ENCODE peak calls at places on chromosomes 3 and 15, in four cellular contexts. H is mesendoderm; Y is CD8-positive, alpha-beta memory T cell; Q is cardiac fibroblast. N is an unnamed sample.
A peak's percentile ranks its signal among the peaks of the same experiment; 100 is the strongest.

GRCh38 chr15:63172376-63173115 is 15.3 kb upstream of the RPS27L start:
- DNase-seq in H (peak; percentile 60), Y (no peak), Q (no peak), N (no peak)

GRCh38 chr3:174440741-174441587 is 418.2 kb upstream of the NAALADL2 start:
- DNase-seq in H (peak; percentile 95), Y (peak; percentile 42), Q (peak; percentile 94), N (peak; percentile 68)

GRCh38 chr15:90931737-90932659 is at the start of gene HDDC3:
- DNase-seq in H (peak; percentile 94), Y (peak; percentile 81), Q (peak; percentile 84), N (no peak)

GRCh38 chr3:124149774-124150173 is 157.8 kb upstream of the ROPN1 start:
- DNase-seq in H (no peak), Y (no peak), Q (no peak), N (no peak)

GRCh38 chr15:94107652-94108051 is 123.7 kb upstream of the MCTP2 start:
- DNase-seq in H (no peak), Y (no peak), Q (no peak), N (no peak)

GRCh38 chr15:90192961-90193786 is 8.0 kb upstream of the SEMA4B start:
- DNase-seq in H (no peak), Y (no peak), Q (no peak), N (no peak)

GRCh38 chr3:4741404-4742307 is 237.6 kb upstream of the BHLHE40 start:
- DNase-seq in H (peak; percentile 26), Y (no peak), Q (peak; percentile 99), N (peak; percentile 92)

GRCh38 chr15:65833501-65834220 is 35.6 kb upstream of the RAB11A start:
- DNase-seq in H (no peak), Y (no peak), Q (no peak), N (no peak)

GRCh38 chr3:111810909-111811308 is 48.2 kb upstream of the PHLDB2 start:
- DNase-seq in H (no peak), Y (no peak), Q (peak; percentile 91), N (peak; percentile 86)

GRCh38 chr3:192445768-192446644 is 281.3 kb downstream of the FGF12 start:
- DNase-seq in H (peak; percentile 25), Y (no peak), Q (peak; percentile 36), N (no peak)

GRCh38 chr3:128800241-128801187 is 74.5 kb downstream of the RAB7A start:
- DNase-seq in H (no peak), Y (no peak), Q (no peak), N (no peak)

GRCh38 chr3:38638354-38638753 is 11.1 kb downstream of the SCN5A start:
- DNase-seq in H (no peak), Y (no peak), Q (no peak), N (no peak)

GRCh38 chr15:32838820-32839219 is 121.0 kb downstream of the GREM1 start:
- DNase-seq in H (no peak), Y (no peak), Q (peak; percentile 96), N (peak; percentile 65)

GRCh38 chr3:138187296-138188012 is at the start of gene ARMC8:
- DNase-seq in H (peak; percentile 91), Y (peak; percentile 22), Q (no peak), N (peak; percentile 17)

GRCh38 chr3:194125474-194125873 is 10.5 kb upstream of the HES1 start:
- DNase-seq in H (no peak), Y (no peak), Q (no peak), N (no peak)

GRCh38 chr3:40642812-40643211 is 118.1 kb downstream of the ZNF621 start:
- DNase-seq in H (no peak), Y (no peak), Q (no peak), N (no peak)

GRCh38 chr15:91849749-91850161 is 3.8 kb upstream of the SLCO3A1 start:
- DNase-seq in H (peak; percentile 62), Y (peak; percentile 40), Q (peak; percentile 81), N (no peak)

GRCh38 chr15:42133892-42134502 is 22.4 kb downstream of the PLA2G4F start:
- DNase-seq in H (peak; percentile 82), Y (no peak), Q (peak; percentile 40), N (no peak)

GRCh38 chr3:24881239-24881638 is 386.6 kb upstream of the THRB start:
- DNase-seq in H (no peak), Y (no peak), Q (no peak), N (no peak)

GRCh38 chr15:90103669-90104329 is 1.5 kb upstream of the IDH2 start:
- DNase-seq in H (no peak), Y (no peak), Q (no peak), N (no peak)

GRCh38 chr3:174101244-174101643 is 703.7 kb downstream of the NLGN1 start:
- DNase-seq in H (no peak), Y (no peak), Q (no peak), N (no peak)

GRCh38 chr3:39724233-39724846 is 85.1 kb upstream of the MYRIP start:
- DNase-seq in H (peak; percentile 38), Y (no peak), Q (peak; percentile 9), N (no peak)

GRCh38 chr3:30073622-30074021 is 532.8 kb upstream of the TGFBR2 start:
- DNase-seq in H (no peak), Y (no peak), Q (no peak), N (no peak)

GRCh38 chr3:184058029-184058428 is 5.2 kb downstream of the HTR3C start:
- DNase-seq in H (no peak), Y (no peak), Q (peak; percentile 46), N (peak; percentile 24)

GRCh38 chr3:46076606-46077005 is 49.3 kb upstream of the XCR1 start:
- DNase-seq in H (no peak), Y (no peak), Q (peak; percentile 39), N (no peak)

GRCh38 chr3:59386165-59386564 is 336.3 kb upstream of the CFAP20DC start:
- DNase-seq in H (no peak), Y (no peak), Q (no peak), N (no peak)

GRCh38 chr15:74635228-74635627 is 19.6 kb downstream of the CLK3 start:
- DNase-seq in H (peak; percentile 77), Y (peak; percentile 56), Q (peak; percentile 75), N (no peak)

GRCh38 chr15:40253179-40253790 is 14.4 kb downstream of the PAK6 start:
- DNase-seq in H (no peak), Y (no peak), Q (no peak), N (no peak)

GRCh38 chr15:57030011-57030410 is 111.6 kb downstream of the TCF12 start:
- DNase-seq in H (no peak), Y (no peak), Q (no peak), N (no peak)

GRCh38 chr3:2921903-2922302 is 188.3 kb downstream of the IL5RA start:
- DNase-seq in H (peak; percentile 29), Y (no peak), Q (peak; percentile 3), N (no peak)

GRCh38 chr15:63414474-63415201 is 33.0 kb upstream of the CA12 start:
- DNase-seq in H (no peak), Y (no peak), Q (peak; percentile 26), N (no peak)

DNA sequence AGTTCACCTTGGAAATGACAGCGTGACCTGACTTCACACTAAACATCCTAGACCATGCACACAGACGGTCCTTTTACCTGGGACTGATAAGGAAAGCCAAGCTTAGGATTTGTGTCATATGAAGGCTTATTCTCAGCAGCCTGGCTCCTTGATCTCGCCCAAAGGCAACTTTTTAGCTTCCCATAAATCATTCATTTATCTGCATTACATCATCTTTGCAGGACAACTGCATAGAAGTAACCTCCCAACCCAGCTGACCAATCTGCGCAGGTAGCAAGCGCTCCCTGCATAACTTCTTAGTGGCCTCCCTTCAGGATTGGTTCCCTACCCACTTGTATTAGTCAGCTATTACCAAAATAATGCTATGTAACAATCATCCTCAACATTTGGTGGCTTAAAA is 389.9 kb upstream of the PROK2 start:
- DNase-seq in H (no peak), Y (no peak), Q (no peak), N (no peak)
- H3K4me3 ChIP-seq in H (no peak overlapping the region), Y (no peak overlapping the region), Q (no peak overlapping the region), N (no peak overlapping the region)

DNA sequence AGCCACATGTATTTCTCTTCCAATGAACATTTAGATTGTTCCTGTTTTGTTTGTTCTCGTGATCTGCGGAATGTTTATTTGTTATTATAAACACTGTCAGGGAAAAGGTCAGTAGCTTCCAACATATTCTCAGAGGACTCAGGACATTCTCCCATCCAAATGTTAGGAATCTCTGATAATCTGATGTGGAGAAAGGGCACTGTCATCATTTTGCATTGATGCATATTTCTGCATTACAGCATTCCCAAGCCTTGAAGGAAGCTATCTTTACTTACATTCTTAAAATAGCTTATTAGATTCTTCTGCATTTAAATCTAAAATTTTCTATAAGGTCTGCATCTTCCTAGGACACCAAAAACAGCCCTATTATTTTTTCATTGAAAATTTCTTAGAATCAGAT is 10.3 kb downstream of the MYO1E start:
- DNase-seq in H (no peak), Y (no peak), Q (no peak), N (no peak)
- H3K4me3 ChIP-seq in H (no peak overlapping the region), Y (no peak overlapping the region), Q (no peak overlapping the region), N (no peak overlapping the region)

GRCh38 chr3:31466016-31466415 is 66.7 kb upstream of the STT3B start:
- DNase-seq in H (no peak), Y (no peak), Q (peak; percentile 55), N (no peak)

GRCh38 chr3:31461441-31461840 is 71.3 kb upstream of the STT3B start:
- DNase-seq in H (no peak), Y (no peak), Q (peak; percentile 5), N (no peak)

GRCh38 chr3:31456373-31456772 is 76.4 kb upstream of the STT3B start:
- DNase-seq in H (no peak), Y (no peak), Q (no peak), N (no peak)

GRCh38 chr3:31466866-31467265 is 65.9 kb upstream of the STT3B start:
- DNase-seq in H (no peak), Y (no peak), Q (no peak), N (no peak)

DNA sequence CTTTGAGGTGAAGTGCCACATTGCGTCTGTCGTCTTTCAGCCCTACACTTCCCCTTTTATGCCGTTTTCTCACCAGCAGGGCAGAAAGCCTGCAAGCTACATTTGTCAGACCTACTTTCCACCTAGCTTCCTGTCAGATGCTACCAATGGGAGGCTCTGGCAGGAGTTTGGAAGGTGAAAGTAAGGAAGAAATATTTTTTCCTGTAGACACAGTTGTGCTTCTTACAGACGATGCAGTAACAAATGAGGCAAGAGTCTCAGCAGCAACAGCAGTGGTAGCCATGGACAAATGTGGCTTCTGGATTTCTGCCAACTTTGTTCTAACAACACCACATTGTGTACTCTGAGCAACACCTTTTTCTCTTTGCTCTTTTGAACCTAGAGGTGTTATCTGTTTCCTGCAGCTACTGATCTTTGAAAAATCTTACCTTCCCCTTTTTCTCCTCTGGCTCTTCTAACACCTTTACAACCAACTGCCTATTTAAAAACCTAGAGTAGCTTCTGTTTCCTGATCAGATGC is 70.6 kb upstream of the STT3B start:
- DNase-seq in H (peak; percentile 38), Y (peak; percentile 88), Q (peak; percentile 22), N (no peak)
- H3K4me3 ChIP-seq in H (no peak overlapping the region), Y (peak overlapping the region; percentile 32), Q (no peak overlapping the region), N (no peak overlapping the region)

DNA sequence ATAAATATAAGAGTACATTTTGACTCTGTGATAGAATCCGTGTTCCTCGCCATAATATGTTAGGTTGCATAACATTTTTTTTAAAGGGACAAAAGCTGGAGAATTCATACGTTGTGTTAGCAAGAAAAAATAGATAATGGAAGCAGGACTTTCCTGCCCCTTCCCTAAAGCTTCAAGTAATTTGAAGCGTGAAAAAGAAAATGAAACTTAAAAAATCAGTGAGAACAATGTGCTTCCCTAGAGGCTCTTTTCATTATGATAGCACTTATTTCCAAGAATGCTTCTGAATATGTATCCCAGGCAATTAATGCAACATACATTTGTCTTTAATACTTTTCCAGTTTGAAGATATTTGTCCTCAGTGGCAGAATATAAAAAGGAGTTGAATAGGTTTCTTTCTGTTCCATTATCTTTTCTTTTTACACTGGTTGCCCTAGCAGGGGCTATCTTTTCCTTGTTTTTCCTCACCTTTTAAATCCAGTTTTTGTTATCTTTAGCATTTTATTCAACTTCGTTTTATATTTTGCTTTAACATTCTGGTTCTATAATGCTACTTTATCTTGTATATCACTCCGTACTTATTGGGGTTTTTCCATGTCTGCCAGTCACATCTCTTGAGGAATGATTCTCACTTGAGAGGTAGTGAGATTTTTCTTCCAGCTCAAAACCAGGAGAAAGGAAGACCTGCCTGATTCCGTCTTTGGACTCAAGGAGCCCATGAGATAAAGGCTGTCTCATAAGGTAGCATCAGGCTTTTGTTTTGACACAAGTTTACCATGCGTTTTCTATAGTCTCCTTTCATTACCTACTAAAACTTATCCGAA is 113.8 kb downstream of the MBNL1 start:
- DNase-seq in H (no peak), Y (no peak), Q (peak; percentile 48), N (no peak)
- H3K4me3 ChIP-seq in H (no peak overlapping the region), Y (no peak overlapping the region), Q (peak overlapping the region; percentile 29), N (peak overlapping the region; percentile 17)

N was measured in BJ.